ENCODE peak calls at places on chromosome 1, in four cellular contexts. M is colonic mucosa, G is mesenchymal stem cell, Q is fibroblast of lung. D is an unnamed sample.

GRCh38 chr1:15124362-15125100 is 29.0 kb upstream of the TMEM51 start:
- DNase-seq in M (no peak), G (no peak), Q (no peak), D (no peak)

GRCh38 chr1:67684526-67685066 is 405 bp upstream of the GADD45A start:
- DNase-seq in M (no peak), G (no peak), Q (no peak), D (no peak)

GRCh38 chr1:156241926-156242325 is at the start of gene BGLAP:
- DNase-seq in M (no peak), G (no peak), Q (no peak), D (no peak)

GRCh38 chr1:32144033-32144432 is 35.4 kb upstream of the TXLNA start:
- DNase-seq in M (no peak), G (no peak), Q (no peak), D (no peak)

GRCh38 chr1:29901618-29902017 is 665.3 kb downstream of the PTPRU start:
- DNase-seq in M (no peak), G (no peak), Q (no peak), D (no peak)

GRCh38 chr1:25543425-25544242 is at the start of gene LDLRAP1:
- DNase-seq in M (peak; percentile 81), G (peak; percentile 74), Q (peak; percentile 64), D (peak; percentile 90)

GRCh38 chr1:160459687-160460086 is 59.3 kb downstream of the VANGL2 start:
- DNase-seq in M (no peak), G (no peak), Q (no peak), D (no peak)

GRCh38 chr1:163084330-163084729 is 15.2 kb downstream of the RGS4 start:
- DNase-seq in M (no peak), G (peak; percentile 62), Q (peak; percentile 87), D (peak; percentile 26)

GRCh38 chr1:41626146-41626545 is 141.7 kb upstream of the EDN2 start:
- DNase-seq in M (no peak), G (no peak), Q (peak; percentile 72), D (no peak)
- H3K4me1 ChIP-seq in M (no peaks in the 10 kb centered on the region), G (peaks cover 40% of the 10 kb centered on the region), Q (peaks cover 21% of the 10 kb centered on the region), D (peaks cover 14% of the 10 kb centered on the region)

DNA sequence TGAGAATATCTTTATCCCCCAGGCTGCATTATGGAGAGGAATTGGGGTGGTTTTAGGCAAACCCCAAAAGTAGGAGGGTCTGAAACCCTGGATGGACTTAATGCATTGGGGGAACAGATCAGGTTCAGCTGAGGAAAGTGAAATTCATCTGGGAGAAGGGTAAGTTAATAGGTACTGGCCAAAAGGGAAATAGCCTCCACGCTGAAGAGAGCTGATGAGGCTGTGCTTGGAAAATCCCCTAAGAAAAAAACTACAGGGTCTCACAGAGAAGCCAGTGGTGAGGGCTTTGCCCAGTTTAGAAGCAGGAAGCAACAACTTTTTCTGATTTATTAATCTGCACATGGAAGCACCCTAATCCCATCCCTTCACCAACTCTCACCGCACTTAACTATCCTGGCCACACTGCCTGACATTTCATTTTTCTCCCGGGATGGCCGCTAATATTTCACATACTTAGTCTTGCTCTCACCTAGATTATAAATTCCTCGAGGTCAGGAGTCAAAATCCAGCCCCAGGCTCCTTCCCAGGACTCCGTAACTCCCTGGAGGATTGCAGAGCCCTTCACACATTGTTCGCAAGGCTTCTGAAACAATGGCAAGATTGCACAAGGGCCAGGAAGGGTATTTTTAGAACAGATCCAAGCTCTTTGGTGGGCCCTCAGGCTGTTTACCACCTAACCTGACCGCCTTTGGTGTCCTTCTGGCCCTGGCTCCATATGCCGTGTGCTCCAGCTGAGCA is 60.9 kb upstream of the TARBP1 start:
- DNase-seq in M (no peak), G (no peak), Q (no peak), D (no peak)
- H3K9ac ChIP-seq in M (no peak overlapping the region), G (no peak overlapping the region), Q (no peak overlapping the region), D (no peak overlapping the region)

GRCh38 chr1:51417496-51418383 is 87.4 kb upstream of the TTC39A start:
- DNase-seq in M (no peak), G (peak; percentile 54), Q (peak; percentile 71), D (peak; percentile 46)

GRCh38 chr1:51415963-51416362 is 85.6 kb upstream of the TTC39A start:
- DNase-seq in M (no peak), G (no peak), Q (no peak), D (no peak)

GRCh38 chr1:51416910-51417309 is 86.5 kb upstream of the TTC39A start:
- DNase-seq in M (no peak), G (no peak), Q (no peak), D (no peak)

GRCh38 chr1:51418384-51418959 is 88.1 kb upstream of the TTC39A start:
- DNase-seq in M (no peak), G (no peak), Q (no peak), D (no peak)

DNA sequence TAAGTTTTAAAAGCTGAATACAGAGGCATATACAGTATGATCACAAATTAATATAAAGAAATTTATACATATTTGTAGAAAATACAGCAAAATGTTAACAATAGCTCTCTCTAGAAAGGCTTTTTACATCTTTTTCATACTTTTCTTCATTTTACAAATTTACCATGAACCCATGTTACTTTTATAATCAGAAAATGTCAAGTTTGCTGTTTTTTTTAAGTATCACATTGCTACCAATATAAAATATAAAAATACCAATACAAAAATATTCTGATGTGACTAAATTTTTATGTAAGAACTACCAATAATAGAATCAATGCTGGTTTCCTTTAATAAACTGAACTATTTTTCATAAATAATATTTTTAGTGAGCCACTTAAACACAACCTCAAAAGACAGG is 84.4 kb upstream of the TTC39A start:
- DNase-seq in M (no peak), G (no peak), Q (no peak), D (no peak)
- H3K4me1 ChIP-seq in M (no peaks in the 10 kb centered on the region), G (no peaks in the 10 kb centered on the region), Q (peaks cover 2% of the 10 kb centered on the region), D (peaks cover 29% of the 10 kb centered on the region)

GRCh38 chr1:58933599-58933926 is 149.7 kb upstream of the JUN start:
- DNase-seq in M (no peak), G (no peak), Q (no peak), D (peak; percentile 7)

GRCh38 chr1:58931761-58932160 is 147.9 kb upstream of the JUN start:
- DNase-seq in M (no peak), G (no peak), Q (no peak), D (no peak)

GRCh38 chr1:58934711-58935110 is 150.9 kb upstream of the JUN start:
- DNase-seq in M (no peak), G (no peak), Q (no peak), D (no peak)

GRCh38 chr1:58931024-58931423 is 147.2 kb upstream of the JUN start:
- DNase-seq in M (no peak), G (no peak), Q (no peak), D (no peak)

GRCh38 chr1:58932820-58933598 is 149.2 kb upstream of the JUN start:
- DNase-seq in M (peak; percentile 96), G (peak; percentile 80), Q (peak; percentile 88), D (peak; percentile 80)
- H3K9ac ChIP-seq in M (peak overlapping the region; percentile 26), G (peak overlapping the region; percentile 12), Q (no peak overlapping the region), D (peak overlapping the region; percentile 27)

GRCh38 chr1:43534256-43534655 is 3.6 kb downstream of the PTPRF start:
- DNase-seq in M (no peak), G (no peak), Q (no peak), D (no peak)
- H3K4me1 ChIP-seq in M (peaks cover 6% of the 10 kb centered on the region), G (peaks cover 19% of the 10 kb centered on the region), Q (peaks cover 4% of the 10 kb centered on the region), D (peaks cover 13% of the 10 kb centered on the region)